ENCODE peak calls at places on chromosome 5, in ten cellular contexts. R, Y, M, U, Z, C, D, V, E and S are unnamed samples.

GRCh38 chr5:94524841-94525697 is 93.3 kb downstream of the KIAA0825 start:
- DNase-seq in R (no peak), Y (peak; percentile 21), M (no peak), U (peak; percentile 43), Z (no peak), C (no peak), D (peak; percentile 9), V (no peak), E (no peak), S (no peak)

GRCh38 chr5:116571568-116572321 is 2.9 kb downstream of the SEMA6A start:
- DNase-seq in R (no peak), Y (no peak), M (no peak), U (no peak), Z (no peak), C (no peak), D (no peak), V (no peak), E (no peak), S (no peak)

GRCh38 chr5:172870261-172870806 is 36.3 kb downstream of the ERGIC1 start:
- DNase-seq in R (no peak), Y (peak; percentile 93), M (peak; percentile 77), U (peak; percentile 98), Z (no peak), C (peak; percentile 68), D (no peak), V (peak; percentile 59), E (no peak), S (peak; percentile 80)

GRCh38 chr5:133889271-133889905 is 79.0 kb downstream of the C5orf15 start:
- DNase-seq in R (no peak), Y (no peak), M (no peak), U (no peak), Z (no peak), C (peak; percentile 22), D (no peak), V (peak; percentile 8), E (no peak), S (no peak)

GRCh38 chr5:107224272-107224671 is 446.5 kb downstream of the EFNA5 start:
- DNase-seq in R (no peak), Y (no peak), M (no peak), U (no peak), Z (no peak), C (no peak), D (no peak), V (no peak), E (no peak), S (no peak)

GRCh38 chr5:107248065-107248695 is 422.6 kb downstream of the EFNA5 start:
- DNase-seq in R (peak; percentile 16), Y (peak; percentile 30), M (no peak), U (peak; percentile 25), Z (peak; percentile 69), C (no peak), D (peak; percentile 13), V (peak; percentile 74), E (no peak), S (peak; percentile 59)

GRCh38 chr5:39014544-39014943 is 59.7 kb downstream of the RICTOR start:
- DNase-seq in R (no peak), Y (no peak), M (no peak), U (peak; percentile 94), Z (no peak), C (no peak), D (no peak), V (no peak), E (no peak), S (no peak)

GRCh38 chr5:141866111-141866510 is 12.1 kb downstream of the PCDH1 start:
- DNase-seq in R (no peak), Y (peak; percentile 94), M (peak; percentile 89), U (no peak), Z (peak; percentile 94), C (peak; percentile 70), D (no peak), V (peak; percentile 39), E (no peak), S (no peak)

GRCh38 chr5:106154280-106154716 is 1516.4 kb downstream of the EFNA5 start:
- DNase-seq in R (no peak), Y (no peak), M (peak; percentile 56), U (no peak), Z (no peak), C (peak; percentile 66), D (no peak), V (no peak), E (no peak), S (no peak)

GRCh38 chr5:113038714-113039113 is 62.1 kb downstream of the DCP2 start:
- DNase-seq in R (no peak), Y (peak; percentile 91), M (no peak), U (peak; percentile 81), Z (no peak), C (no peak), D (no peak), V (no peak), E (peak; percentile 15), S (no peak)

GRCh38 chr5:9512452-9512851 is 33.4 kb downstream of the SEMA5A start:
- DNase-seq in R (no peak), Y (no peak), M (no peak), U (peak; percentile 45), Z (no peak), C (no peak), D (no peak), V (no peak), E (no peak), S (no peak)

GRCh38 chr5:16894236-16895057 is 41.6 kb downstream of the MYO10 start:
- DNase-seq in R (no peak), Y (peak; percentile 98), M (no peak), U (peak; percentile 98), Z (peak; percentile 62), C (no peak), D (no peak), V (no peak), E (no peak), S (no peak)

GRCh38 chr5:126355940-126356339 is 67.3 kb upstream of the GRAMD2B start:
- DNase-seq in R (no peak), Y (no peak), M (no peak), U (no peak), Z (no peak), C (no peak), D (peak; percentile 34), V (no peak), E (no peak), S (no peak)

GRCh38 chr5:136309932-136310598 is 55.3 kb downstream of the TRPC7 start:
- DNase-seq in R (no peak), Y (no peak), M (no peak), U (no peak), Z (no peak), C (no peak), D (peak; percentile 31), V (no peak), E (no peak), S (no peak)

GRCh38 chr5:136308396-136308795 is 56.9 kb downstream of the TRPC7 start:
- DNase-seq in R (no peak), Y (no peak), M (no peak), U (no peak), Z (no peak), C (no peak), D (no peak), V (no peak), E (no peak), S (no peak)

GRCh38 chr5:136309376-136309775 is 56.0 kb downstream of the TRPC7 start:
- DNase-seq in R (no peak), Y (no peak), M (no peak), U (peak; percentile 13), Z (no peak), C (no peak), D (no peak), V (no peak), E (no peak), S (no peak)

GRCh38 chr5:136311999-136312398 is 53.3 kb downstream of the TRPC7 start:
- DNase-seq in R (no peak), Y (no peak), M (no peak), U (no peak), Z (no peak), C (no peak), D (no peak), V (no peak), E (no peak), S (no peak)

DNA sequence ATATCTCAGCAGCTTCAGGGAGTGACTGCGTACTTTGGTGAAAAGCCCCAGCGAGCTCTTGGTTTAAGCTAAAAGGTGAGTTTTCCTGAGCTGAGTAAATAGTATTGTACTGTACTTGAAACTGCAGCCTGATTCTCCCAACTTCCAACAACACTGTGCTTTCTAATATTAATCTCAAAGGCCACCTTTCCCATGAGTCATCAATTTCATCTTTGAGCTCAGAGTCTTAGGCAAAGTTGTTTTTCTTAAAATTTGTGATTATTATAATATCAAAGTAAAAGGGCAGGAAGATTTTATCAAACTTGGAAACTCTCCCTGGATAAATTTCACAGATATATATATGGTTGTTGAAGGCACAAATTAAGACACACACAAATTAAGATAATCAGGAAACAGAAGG is 51.0 kb downstream of the TRPC7 start:
- DNase-seq in R (no peak), Y (no peak), M (no peak), U (no peak), Z (no peak), C (no peak), D (no peak), V (no peak), E (no peak), S (no peak)
- TF ChIP-seq CTCF in R (no peak), Y (no peak), M (no peak), U (no peak), Z (no peak), C (no peak), D (no peak), V (no peak), E (no peak), S (no peak)

DNA sequence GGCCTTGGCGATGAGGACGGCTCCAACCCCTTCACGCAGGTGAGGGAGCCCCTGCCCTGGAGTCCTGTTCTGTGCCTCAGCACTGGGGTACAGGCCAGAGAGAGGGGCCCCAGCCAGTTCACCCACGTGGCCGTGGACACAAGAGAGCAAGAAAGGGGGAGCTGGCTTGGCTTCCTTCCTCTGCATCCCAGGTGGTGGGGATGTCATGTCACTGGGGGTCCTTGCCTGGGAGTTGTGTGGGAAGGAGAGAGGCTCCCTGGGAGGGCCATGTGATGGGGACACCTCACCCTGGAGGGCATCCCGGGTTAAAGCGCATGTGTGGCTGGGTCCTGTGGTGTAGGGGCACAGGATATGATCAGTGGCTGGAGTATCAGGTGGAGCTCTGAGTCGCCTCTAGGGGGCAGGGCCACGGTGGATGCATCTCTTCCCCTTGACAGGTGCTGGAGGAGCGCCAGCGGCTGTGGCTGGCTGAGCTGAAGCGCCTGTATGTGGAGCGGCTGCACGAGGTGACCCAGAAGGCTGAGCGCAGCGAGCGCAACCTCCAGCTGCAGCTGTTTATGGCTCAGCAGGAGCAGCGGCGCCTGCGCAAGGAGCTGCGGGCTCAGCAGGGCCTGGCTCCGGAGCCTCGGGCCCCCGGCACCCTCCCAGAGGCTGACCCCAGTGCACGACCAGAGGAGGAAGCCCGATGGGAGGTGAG is 7.5 kb downstream of the N4BP3 start:
- DNase-seq in R (peak; percentile 94), Y (no peak), M (peak; percentile 91), U (peak; percentile 46), Z (peak; percentile 89), C (peak; percentile 96), D (peak; percentile 69), V (peak; percentile 98), E (peak; percentile 78), S (peak; percentile 21)
- H3K4me1 ChIP-seq in R (no peaks in the 10 kb centered on the region), Y (no peaks in the 10 kb centered on the region), M (peaks cover 47% of the 10 kb centered on the region), U (no peaks in the 10 kb centered on the region), Z (peaks cover 52% of the 10 kb centered on the region), C (peaks cover 45% of the 10 kb centered on the region), D (peaks cover 40% of the 10 kb centered on the region), V (peaks cover 46% of the 10 kb centered on the region), E (peaks cover 2% of the 10 kb centered on the region), S (peaks cover 17% of the 10 kb centered on the region)

GRCh38 chr5:135466178-135467050 is 14.3 kb upstream of the TIFAB start:
- DNase-seq in R (peak; percentile 33), Y (peak; percentile 42), M (peak; percentile 93), U (peak; percentile 47), Z (peak; percentile 80), C (peak; percentile 91), D (no peak), V (peak; percentile 87), E (peak; percentile 76), S (peak; percentile 59)
- H3K4me3 ChIP-seq in R (peak overlapping the region; percentile 38), Y (no peak overlapping the region), M (no peak overlapping the region), U (no peak overlapping the region), Z (peak overlapping the region; percentile 28), C (no peak overlapping the region), D (no peak overlapping the region), V (peak overlapping the region; percentile 49), E (no peak overlapping the region), S (peak overlapping the region; percentile 36)

GRCh38 chr5:143402464-143403356 is 776 bp downstream of the NR3C1 start:
- DNase-seq in R (peak; percentile 70), Y (peak; percentile 53), M (peak; percentile 93), U (peak; percentile 60), Z (peak; percentile 67), C (peak; percentile 95), D (no peak), V (peak; percentile 86), E (peak; percentile 65), S (peak; percentile 55)
- TF ChIP-seq CTCF in R (no peak), Y (no peak), M (no peak), U (no peak), Z (no peak), C (no peak), D (no peak), V (no peak), E (no peak), S (no peak)